ENCODE peak calls at places on chromosomes 11 and 22, in four cellular contexts. One of them, this sample, is unnamed.

GRCh38 chr11:134759314-134759713 is 347.3 kb upstream of the B3GAT1 start:
- DNase-seq in HCEC 1CT: no peak
- DNase-seq in amygdala: no peak
- DNase-seq in stimulated activated CD8-positive, alpha-beta memory T cell treated with anti-CD3 and anti-CD28 coated beads, Interleukin-2, amount 100 ng/mL, for 1 hour: no peak
- DNase-seq in this sample: no peak

GRCh38 chr11:112795896-112796686 is 165.1 kb upstream of the NCAM1 start:
- DNase-seq in amygdala: no peak
- DNase-seq in stimulated activated CD8-positive, alpha-beta memory T cell treated with anti-CD3 and anti-CD28 coated beads, Interleukin-2, amount 100 ng/mL, for 1 hour: no peak
- DNase-seq in HCEC 1CT: no peak
- DNase-seq in this sample: peak; percentile 25

GRCh38 chr11:1791912-1792311 is 28.2 kb upstream of the CTSD start:
- DNase-seq in HCEC 1CT: no peak
- DNase-seq in stimulated activated CD8-positive, alpha-beta memory T cell treated with anti-CD3 and anti-CD28 coated beads, Interleukin-2, amount 100 ng/mL, for 1 hour: no peak
- DNase-seq in amygdala: no peak
- DNase-seq in this sample: no peak

GRCh38 chr22:42615092-42615859 is 593 bp upstream of the POLDIP3 start:
- DNase-seq in HCEC 1CT: peak; percentile 99
- DNase-seq in amygdala: peak; percentile 75
- DNase-seq in stimulated activated CD8-positive, alpha-beta memory T cell treated with anti-CD3 and anti-CD28 coated beads, Interleukin-2, amount 100 ng/mL, for 1 hour: peak; percentile 74
- DNase-seq in this sample: peak; percentile 99

GRCh38 chr11:66324626-66325025 is 7.8 kb upstream of the CD248 start:
- DNase-seq in amygdala: no peak
- DNase-seq in HCEC 1CT: peak; percentile 46
- DNase-seq in stimulated activated CD8-positive, alpha-beta memory T cell treated with anti-CD3 and anti-CD28 coated beads, Interleukin-2, amount 100 ng/mL, for 1 hour: no peak
- DNase-seq in this sample: no peak

GRCh38 chr11:5690216-5690615 is 626 bp downstream of the TRIM22 start:
- DNase-seq in stimulated activated CD8-positive, alpha-beta memory T cell treated with anti-CD3 and anti-CD28 coated beads, Interleukin-2, amount 100 ng/mL, for 1 hour: no peak
- DNase-seq in amygdala: no peak
- DNase-seq in HCEC 1CT: peak; percentile 23
- DNase-seq in this sample: no peak

GRCh38 chr22:39482768-39483167 is 19.3 kb upstream of the MIEF1 start:
- DNase-seq in stimulated activated CD8-positive, alpha-beta memory T cell treated with anti-CD3 and anti-CD28 coated beads, Interleukin-2, amount 100 ng/mL, for 1 hour: no peak
- DNase-seq in HCEC 1CT: peak; percentile 81
- DNase-seq in amygdala: no peak
- DNase-seq in this sample: peak; percentile 4

GRCh38 chr11:30879322-30880020 is 293.3 kb upstream of the MPPED2 start:
- DNase-seq in stimulated activated CD8-positive, alpha-beta memory T cell treated with anti-CD3 and anti-CD28 coated beads, Interleukin-2, amount 100 ng/mL, for 1 hour: no peak
- DNase-seq in HCEC 1CT: no peak
- DNase-seq in amygdala: no peak
- DNase-seq in this sample: no peak

GRCh38 chr11:8826901-8827560 is 84.0 kb upstream of the AKIP1 start:
- DNase-seq in HCEC 1CT: peak; percentile 13
- DNase-seq in amygdala: no peak
- DNase-seq in stimulated activated CD8-positive, alpha-beta memory T cell treated with anti-CD3 and anti-CD28 coated beads, Interleukin-2, amount 100 ng/mL, for 1 hour: no peak
- DNase-seq in this sample: no peak

GRCh38 chr11:8871283-8871775 is 39.7 kb upstream of the AKIP1 start:
- DNase-seq in HCEC 1CT: peak; percentile 93
- DNase-seq in stimulated activated CD8-positive, alpha-beta memory T cell treated with anti-CD3 and anti-CD28 coated beads, Interleukin-2, amount 100 ng/mL, for 1 hour: no peak
- DNase-seq in amygdala: peak; percentile 43
- DNase-seq in this sample: peak; percentile 35

GRCh38 chr22:49483946-49484345 is 343.7 kb downstream of the BRD1 start:
- DNase-seq in amygdala: no peak
- DNase-seq in stimulated activated CD8-positive, alpha-beta memory T cell treated with anti-CD3 and anti-CD28 coated beads, Interleukin-2, amount 100 ng/mL, for 1 hour: no peak
- DNase-seq in HCEC 1CT: no peak
- DNase-seq in this sample: no peak

GRCh38 chr22:28833276-28833923 is 33.0 kb upstream of the XBP1 start:
- DNase-seq in amygdala: no peak
- DNase-seq in HCEC 1CT: no peak
- DNase-seq in stimulated activated CD8-positive, alpha-beta memory T cell treated with anti-CD3 and anti-CD28 coated beads, Interleukin-2, amount 100 ng/mL, for 1 hour: no peak
- DNase-seq in this sample: no peak

GRCh38 chr11:128911239-128911638 is 20.1 kb downstream of the KCNJ5 start:
- DNase-seq in stimulated activated CD8-positive, alpha-beta memory T cell treated with anti-CD3 and anti-CD28 coated beads, Interleukin-2, amount 100 ng/mL, for 1 hour: no peak
- DNase-seq in HCEC 1CT: no peak
- DNase-seq in amygdala: no peak
- DNase-seq in this sample: no peak

GRCh38 chr11:1301220-1302000 is 8.0 kb downstream of the TOLLIP start:
- DNase-seq in stimulated activated CD8-positive, alpha-beta memory T cell treated with anti-CD3 and anti-CD28 coated beads, Interleukin-2, amount 100 ng/mL, for 1 hour: no peak
- DNase-seq in amygdala: no peak
- DNase-seq in HCEC 1CT: no peak
- DNase-seq in this sample: no peak

GRCh38 chr11:121892131-121892681 is 223.8 kb downstream of the BLID start:
- DNase-seq in amygdala: no peak
- DNase-seq in stimulated activated CD8-positive, alpha-beta memory T cell treated with anti-CD3 and anti-CD28 coated beads, Interleukin-2, amount 100 ng/mL, for 1 hour: no peak
- DNase-seq in HCEC 1CT: peak; percentile 41
- DNase-seq in this sample: no peak

GRCh38 chr11:77778118-77778517 is 42.4 kb downstream of the RSF1 start:
- DNase-seq in amygdala: no peak
- DNase-seq in HCEC 1CT: no peak
- DNase-seq in stimulated activated CD8-positive, alpha-beta memory T cell treated with anti-CD3 and anti-CD28 coated beads, Interleukin-2, amount 100 ng/mL, for 1 hour: no peak
- DNase-seq in this sample: no peak

GRCh38 chr22:28702891-28703290 is 23.3 kb upstream of the TTC28 start:
- DNase-seq in stimulated activated CD8-positive, alpha-beta memory T cell treated with anti-CD3 and anti-CD28 coated beads, Interleukin-2, amount 100 ng/mL, for 1 hour: no peak
- DNase-seq in HCEC 1CT: no peak
- DNase-seq in amygdala: no peak
- DNase-seq in this sample: no peak

GRCh38 chr11:2446590-2447252 is 1.9 kb downstream of the KCNQ1 start:
- DNase-seq in HCEC 1CT: no peak
- DNase-seq in amygdala: no peak
- DNase-seq in stimulated activated CD8-positive, alpha-beta memory T cell treated with anti-CD3 and anti-CD28 coated beads, Interleukin-2, amount 100 ng/mL, for 1 hour: no peak
- DNase-seq in this sample: no peak

GRCh38 chr11:27703453-27703852 is 3.2 kb upstream of the BDNF start:
- DNase-seq in stimulated activated CD8-positive, alpha-beta memory T cell treated with anti-CD3 and anti-CD28 coated beads, Interleukin-2, amount 100 ng/mL, for 1 hour: no peak
- DNase-seq in HCEC 1CT: peak; percentile 78
- DNase-seq in amygdala: no peak
- DNase-seq in this sample: peak; percentile 24

GRCh38 chr22:41966607-41967240 is 2.5 kb upstream of the SEPTIN3 start:
- DNase-seq in HCEC 1CT: peak; percentile 92
- DNase-seq in amygdala: peak; percentile 46
- DNase-seq in stimulated activated CD8-positive, alpha-beta memory T cell treated with anti-CD3 and anti-CD28 coated beads, Interleukin-2, amount 100 ng/mL, for 1 hour: no peak
- DNase-seq in this sample: peak; percentile 85

GRCh38 chr11:35038211-35038930 is 100.6 kb upstream of the CD44 start:
- DNase-seq in amygdala: no peak
- DNase-seq in HCEC 1CT: no peak
- DNase-seq in stimulated activated CD8-positive, alpha-beta memory T cell treated with anti-CD3 and anti-CD28 coated beads, Interleukin-2, amount 100 ng/mL, for 1 hour: no peak
- DNase-seq in this sample: no peak

GRCh38 chr22:46754110-46754799 is 8.2 kb upstream of the TBC1D22A start:
- DNase-seq in amygdala: no peak
- DNase-seq in HCEC 1CT: peak; percentile 97
- DNase-seq in stimulated activated CD8-positive, alpha-beta memory T cell treated with anti-CD3 and anti-CD28 coated beads, Interleukin-2, amount 100 ng/mL, for 1 hour: no peak
- DNase-seq in this sample: peak; percentile 96

GRCh38 chr11:30585892-30586250 is 282 bp downstream of the MPPED2 start:
- DNase-seq in amygdala: peak; percentile 42
- DNase-seq in HCEC 1CT: no peak
- DNase-seq in stimulated activated CD8-positive, alpha-beta memory T cell treated with anti-CD3 and anti-CD28 coated beads, Interleukin-2, amount 100 ng/mL, for 1 hour: no peak
- DNase-seq in this sample: no peak

GRCh38 chr11:46363455-46363920 is 16.2 kb downstream of the DGKZ start:
- DNase-seq in HCEC 1CT: no peak
- DNase-seq in amygdala: peak; percentile 42
- DNase-seq in stimulated activated CD8-positive, alpha-beta memory T cell treated with anti-CD3 and anti-CD28 coated beads, Interleukin-2, amount 100 ng/mL, for 1 hour: no peak
- DNase-seq in this sample: peak; percentile 90

GRCh38 chr11:110049501-110050200 is 43.5 kb upstream of the ZC3H12C start:
- DNase-seq in stimulated activated CD8-positive, alpha-beta memory T cell treated with anti-CD3 and anti-CD28 coated beads, Interleukin-2, amount 100 ng/mL, for 1 hour: no peak
- DNase-seq in amygdala: no peak
- DNase-seq in HCEC 1CT: no peak
- DNase-seq in this sample: no peak

GRCh38 chr11:37724305-37724704 is 1126.3 kb upstream of the RAG2 start:
- DNase-seq in HCEC 1CT: no peak
- DNase-seq in stimulated activated CD8-positive, alpha-beta memory T cell treated with anti-CD3 and anti-CD28 coated beads, Interleukin-2, amount 100 ng/mL, for 1 hour: no peak
- DNase-seq in amygdala: no peak
- DNase-seq in this sample: no peak

GRCh38 chr22:50243704-50244419 is 961 bp downstream of the TUBGCP6 start:
- DNase-seq in stimulated activated CD8-positive, alpha-beta memory T cell treated with anti-CD3 and anti-CD28 coated beads, Interleukin-2, amount 100 ng/mL, for 1 hour: no peak
- DNase-seq in amygdala: no peak
- DNase-seq in HCEC 1CT: no peak
- DNase-seq in this sample: no peak

GRCh38 chr11:46845440-46845739 is 690 bp downstream of the CKAP5 start:
- DNase-seq in amygdala: no peak
- DNase-seq in HCEC 1CT: no peak
- DNase-seq in stimulated activated CD8-positive, alpha-beta memory T cell treated with anti-CD3 and anti-CD28 coated beads, Interleukin-2, amount 100 ng/mL, for 1 hour: no peak
- DNase-seq in this sample: no peak

GRCh38 chr22:41672780-41673509 is 15.7 kb downstream of the SNU13 start:
- DNase-seq in amygdala: no peak
- DNase-seq in stimulated activated CD8-positive, alpha-beta memory T cell treated with anti-CD3 and anti-CD28 coated beads, Interleukin-2, amount 100 ng/mL, for 1 hour: no peak
- DNase-seq in HCEC 1CT: no peak
- DNase-seq in this sample: no peak

GRCh38 chr11:13214276-13214865 is 63.2 kb upstream of the BMAL1 start:
- DNase-seq in amygdala: no peak
- DNase-seq in stimulated activated CD8-positive, alpha-beta memory T cell treated with anti-CD3 and anti-CD28 coated beads, Interleukin-2, amount 100 ng/mL, for 1 hour: no peak
- DNase-seq in HCEC 1CT: no peak
- DNase-seq in this sample: no peak

GRCh38 chr11:45144126-45145082 is 2.0 kb upstream of the PRDM11 start:
- DNase-seq in stimulated activated CD8-positive, alpha-beta memory T cell treated with anti-CD3 and anti-CD28 coated beads, Interleukin-2, amount 100 ng/mL, for 1 hour: no peak
- DNase-seq in amygdala: no peak
- DNase-seq in HCEC 1CT: no peak
- DNase-seq in this sample: no peak

GRCh38 chr11:16364250-16364649 is 7.9 kb upstream of the SOX6 start:
- DNase-seq in stimulated activated CD8-positive, alpha-beta memory T cell treated with anti-CD3 and anti-CD28 coated beads, Interleukin-2, amount 100 ng/mL, for 1 hour: no peak
- DNase-seq in HCEC 1CT: no peak
- DNase-seq in amygdala: no peak
- DNase-seq in this sample: no peak

GRCh38 chr11:16611395-16612233 is 126.8 kb upstream of the C11orf58 start:
- DNase-seq in HCEC 1CT: no peak
- DNase-seq in stimulated activated CD8-positive, alpha-beta memory T cell treated with anti-CD3 and anti-CD28 coated beads, Interleukin-2, amount 100 ng/mL, for 1 hour: no peak
- DNase-seq in amygdala: no peak
- DNase-seq in this sample: no peak

GRCh38 chr11:121257289-121257688 is 35.3 kb upstream of the SC5D start:
- DNase-seq in stimulated activated CD8-positive, alpha-beta memory T cell treated with anti-CD3 and anti-CD28 coated beads, Interleukin-2, amount 100 ng/mL, for 1 hour: no peak
- DNase-seq in HCEC 1CT: no peak
- DNase-seq in amygdala: no peak
- DNase-seq in this sample: no peak

GRCh38 chr11:113874096-113874919 is 1.1 kb downstream of the USP28 start:
- DNase-seq in amygdala: no peak
- DNase-seq in stimulated activated CD8-positive, alpha-beta memory T cell treated with anti-CD3 and anti-CD28 coated beads, Interleukin-2, amount 100 ng/mL, for 1 hour: no peak
- DNase-seq in HCEC 1CT: no peak
- DNase-seq in this sample: no peak

GRCh38 chr11:62953811-62954210 is 31.0 kb downstream of the SLC22A6 start:
- DNase-seq in stimulated activated CD8-positive, alpha-beta memory T cell treated with anti-CD3 and anti-CD28 coated beads, Interleukin-2, amount 100 ng/mL, for 1 hour: no peak
- DNase-seq in amygdala: no peak
- DNase-seq in HCEC 1CT: peak; percentile 13
- DNase-seq in this sample: no peak

GRCh38 chr11:122146475-122146874 is 30.5 kb upstream of the BLID start:
- DNase-seq in amygdala: no peak
- DNase-seq in stimulated activated CD8-positive, alpha-beta memory T cell treated with anti-CD3 and anti-CD28 coated beads, Interleukin-2, amount 100 ng/mL, for 1 hour: no peak
- DNase-seq in HCEC 1CT: peak; percentile 48
- DNase-seq in this sample: peak; percentile 80

GRCh38 chr11:121762820-121763219 is 310.1 kb upstream of the SORL1-AS1 start:
- DNase-seq in stimulated activated CD8-positive, alpha-beta memory T cell treated with anti-CD3 and anti-CD28 coated beads, Interleukin-2, amount 100 ng/mL, for 1 hour: no peak
- DNase-seq in amygdala: peak; percentile 24
- DNase-seq in HCEC 1CT: no peak
- DNase-seq in this sample: no peak

GRCh38 chr11:102168483-102168882 is 58.2 kb downstream of the YAP1 start:
- DNase-seq in HCEC 1CT: peak; percentile 43
- DNase-seq in stimulated activated CD8-positive, alpha-beta memory T cell treated with anti-CD3 and anti-CD28 coated beads, Interleukin-2, amount 100 ng/mL, for 1 hour: no peak
- DNase-seq in amygdala: no peak
- DNase-seq in this sample: peak; percentile 23

GRCh38 chr11:115153135-115153534 is 351.1 kb downstream of the CADM1 start:
- DNase-seq in amygdala: no peak
- DNase-seq in stimulated activated CD8-positive, alpha-beta memory T cell treated with anti-CD3 and anti-CD28 coated beads, Interleukin-2, amount 100 ng/mL, for 1 hour: no peak
- DNase-seq in HCEC 1CT: no peak
- DNase-seq in this sample: no peak